ENCODE peak calls at places on chromosomes 13 and 19, in seven cellular contexts. M is iris pigment epithelial cell; P is LHCN-M2; S is Daoy; J is activated T-helper 1 cell treated with anti-CD3 and anti-CD28 coated beads, Interleukin-2, amount 50 U/mL, for 16 hours; B is T-helper 1 cell; I is transverse colon. T is an unnamed sample.

GRCh38 chr19:334296-335071 is 10.1 kb downstream of the MIER2 start:
- DNase-seq in I (no peak), M (no peak), J (no peak), B (no peak), P (no peak), S (no peak), T (no peak)

GRCh38 chr19:46717034-46717715 is at the start of gene PRKD2:
- DNase-seq in M (peak), S (peak), I (peak), B (peak), J (peak), P (peak), T (peak)

GRCh38 chr13:24215732-24216131 is 55.2 kb downstream of the SPATA13 start:
- DNase-seq in P (no peak), S (peak), M (peak), I (no peak), B (no peak), J (no peak), T (no peak)

GRCh38 chr13:41384749-41385503 is 72.4 kb upstream of the RGCC start:
- DNase-seq in M (peak), S (no peak), I (no peak), B (no peak), P (no peak), J (no peak), T (no peak)

GRCh38 chr19:5240011-5240410 is 100.6 kb downstream of the PTPRS start:
- DNase-seq in B (no peak), J (no peak), P (no peak), M (no peak), I (no peak), S (no peak), T (no peak)

GRCh38 chr19:1979642-1980041 is 35.9 kb downstream of the BTBD2 start:
- DNase-seq in P (no peak), I (no peak), J (no peak), B (no peak), M (no peak), S (no peak), T (no peak)

GRCh38 chr19:12884926-12885748 is 1.9 kb downstream of the KLF1 start:
- DNase-seq in B (peak), M (peak), S (peak), P (no peak), J (peak), I (peak), T (peak)

GRCh38 chr19:40165362-40165937 is 25.8 kb upstream of the MAP3K10 start:
- DNase-seq in M (peak), P (peak), J (peak), I (peak), S (peak), B (peak), T (no peak)

GRCh38 chr19:58203814-58204475 is 21.1 kb downstream of the ZNF274 start:
- DNase-seq in J (no peak), P (no peak), S (no peak), M (peak), B (no peak), I (no peak), T (no peak)

GRCh38 chr13:93535256-93535655 is 308.6 kb downstream of the GPC6 start:
- DNase-seq in B (no peak), M (peak), P (peak), S (peak), J (no peak), I (no peak), T (no peak)

GRCh38 chr19:13098291-13099072 is 4.2 kb downstream of the LYL1 start:
- DNase-seq in M (peak), P (no peak), B (no peak), I (no peak), S (no peak), J (no peak), T (no peak)

GRCh38 chr19:40811478-40812341 is 12.7 kb downstream of the EGLN2 start:
- DNase-seq in P (no peak), B (no peak), S (no peak), I (no peak), M (no peak), J (no peak), T (no peak)

GRCh38 chr19:46225558-46226004 is 4.0 kb upstream of the IGFL1 start:
- DNase-seq in I (no peak), B (no peak), J (no peak), M (no peak), S (no peak), P (no peak), T (no peak)